ENCODE peak calls at places on chromosomes 3 and 15, in six cellular contexts. F is WERI-Rb-1, R is heart left ventricle, P is psoas muscle, U is GM10248, K is mesothelial cell of epicardium. Z is an unnamed sample.
A peak's percentile ranks its signal among the peaks of the same experiment; 100 is the strongest.

GRCh38 chr3:153210116-153210515 is 48.1 kb downstream of the RAP2B start:
- DNase-seq in F (no peak), R (no peak), P (no peak), U (no peak), K (no peak), Z (no peak)

GRCh38 chr3:42980209-42980608 is 1.1 kb downstream of the GASK1A start:
- DNase-seq in F (no peak), R (no peak), P (no peak), U (no peak), K (no peak), Z (no peak)

GRCh38 chr15:35705885-35706590 is 160.1 kb upstream of the DPH6 start:
- DNase-seq in F (no peak), R (peak; percentile 50), P (no peak), U (no peak), K (no peak), Z (no peak)

GRCh38 chr3:172939651-172940293 is 189.2 kb downstream of the ECT2 start:
- DNase-seq in F (no peak), R (no peak), P (no peak), U (no peak), K (no peak), Z (no peak)

GRCh38 chr3:140298569-140299070 is 363.6 kb downstream of the CLSTN2 start:
- DNase-seq in F (no peak), R (no peak), P (no peak), U (no peak), K (no peak), Z (no peak)

GRCh38 chr3:112794622-112795172 is 52.0 kb downstream of the CD200R1L start:
- DNase-seq in F (no peak), R (no peak), P (no peak), U (no peak), K (no peak), Z (no peak)

GRCh38 chr3:156507285-156507684 is 47.6 kb downstream of the SSR3 start:
- DNase-seq in F (no peak), R (no peak), P (no peak), U (no peak), K (no peak), Z (no peak)

GRCh38 chr15:22224241-22224671 is 143.9 kb downstream of the OR4M2 start:
- DNase-seq in F (peak; percentile 39), R (no peak), P (no peak), U (no peak), K (peak; percentile 33), Z (peak; percentile 20)

GRCh38 chr3:56612146-56612545 is 55.2 kb downstream of the CCDC66 start:
- DNase-seq in F (no peak), R (no peak), P (no peak), U (no peak), K (no peak), Z (no peak)

GRCh38 chr3:57756528-57757401 is 656 bp downstream of the SLMAP start:
- DNase-seq in F (peak; percentile 20), R (peak; percentile 57), P (peak; percentile 63), U (peak; percentile 47), K (peak; percentile 57), Z (peak; percentile 73)

GRCh38 chr15:77811270-77811669 is 178.6 kb upstream of the LINGO1 start:
- DNase-seq in F (no peak), R (no peak), P (no peak), U (no peak), K (no peak), Z (no peak)

GRCh38 chr3:162141232-162141631 is 644.6 kb downstream of the OTOL1 start:
- DNase-seq in F (no peak), R (no peak), P (no peak), U (no peak), K (no peak), Z (no peak)

GRCh38 chr3:129836381-129837056 is 57.0 kb downstream of the TMCC1 start:
- DNase-seq in F (no peak), R (no peak), P (no peak), U (no peak), K (no peak), Z (no peak)

DNA sequence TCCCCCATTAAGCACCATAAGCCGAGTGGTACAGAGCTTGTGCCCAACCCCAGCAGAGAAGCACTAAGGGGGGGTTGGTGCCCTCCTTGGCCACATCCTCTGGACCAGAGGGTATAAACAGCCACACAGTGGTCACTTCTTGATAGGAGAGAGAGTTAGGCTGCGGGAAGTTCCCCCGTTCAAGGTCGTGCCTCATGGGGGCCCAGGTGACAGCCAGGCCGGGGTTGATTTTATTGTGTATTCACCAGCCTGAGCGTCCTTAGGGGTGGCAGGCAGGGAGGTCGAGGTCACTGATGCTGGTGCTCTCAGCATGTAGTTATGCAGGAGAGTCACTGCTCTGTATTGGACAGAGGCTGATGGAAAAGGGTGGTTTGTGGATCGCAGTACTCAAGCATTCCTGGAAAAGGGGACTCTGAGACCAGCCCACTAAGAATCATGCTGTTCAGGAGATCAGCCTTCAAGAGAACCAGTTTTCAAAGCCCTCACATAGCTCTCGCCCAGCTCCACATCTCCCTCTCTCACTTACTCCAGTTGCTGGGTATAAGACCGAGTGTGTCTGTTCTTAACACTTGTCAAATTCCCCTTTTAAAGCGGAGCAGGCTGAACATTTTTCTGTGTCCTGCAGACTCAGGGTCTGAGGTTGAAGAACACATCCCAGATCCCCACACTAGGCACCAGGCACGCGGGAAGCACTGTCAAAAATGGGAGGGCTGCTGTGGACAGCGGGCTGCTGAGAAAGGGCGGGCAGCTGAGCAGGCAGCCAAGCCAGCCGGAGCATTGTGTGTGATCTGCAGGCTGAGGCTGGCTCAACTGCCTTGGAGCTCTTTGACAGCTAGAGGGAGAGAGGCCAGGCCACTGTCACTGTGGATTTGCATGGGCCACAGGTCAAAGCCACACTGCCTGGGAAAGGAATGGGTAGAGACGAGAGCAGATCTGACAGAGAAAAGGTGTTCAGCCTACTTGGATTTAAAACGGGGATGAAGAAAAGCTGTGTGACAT is 279.3 kb upstream of the LRRFIP2 start:
- DNase-seq in F (peak; percentile 69), R (peak; percentile 90), P (peak; percentile 57), U (no peak), K (no peak), Z (no peak)
- TF ChIP-seq CTCF in F (peak; percentile 66), R (peak; percentile 47), P (peak; percentile 52), U (no peak), K (no peak), Z (peak; percentile 68)

GRCh38 chr3:170021083-170021482 is 16.7 kb upstream of the GPR160 start:
- DNase-seq in F (no peak), R (no peak), P (no peak), U (no peak), K (no peak), Z (no peak)
- TF ChIP-seq CTCF in F (no peak), R (no peak), P (no peak), U (peak; percentile 23), K (no peak), Z (no peak)

GRCh38 chr15:69808756-69809155 is 289.0 kb downstream of the TLE3 start:
- DNase-seq in F (no peak), R (no peak), P (no peak), U (no peak), K (no peak), Z (no peak)
- TF ChIP-seq CTCF in F (no peak), R (no peak), P (no peak), U (no peak), K (no peak), Z (no peak)

GRCh38 chr3:12558706-12559105 is 1.8 kb downstream of the MKRN2 start:
- DNase-seq in F (no peak), R (no peak), P (no peak), U (no peak), K (no peak), Z (no peak)

GRCh38 chr3:12556723-12557471 is at the start of gene MKRN2:
- DNase-seq in F (peak; percentile 86), R (peak; percentile 90), P (peak; percentile 87), U (peak; percentile 90), K (peak; percentile 89), Z (peak; percentile 92)

GRCh38 chr3:12556243-12556722 is 604 bp upstream of the MKRN2 start:
- DNase-seq in F (no peak), R (no peak), P (no peak), U (no peak), K (no peak), Z (no peak)

GRCh38 chr3:12559520-12559919 is 2.6 kb downstream of the MKRN2 start:
- DNase-seq in F (no peak), R (no peak), P (no peak), U (no peak), K (no peak), Z (no peak)

GRCh38 chr3:12557472-12558105 is 702 bp downstream of the MKRN2 start:
- DNase-seq in F (no peak), R (no peak), P (no peak), U (no peak), K (no peak), Z (no peak)
- TF ChIP-seq CTCF in F (no peak), R (no peak), P (no peak), U (no peak), K (no peak), Z (no peak)

GRCh38 chr3:123295901-123296250 is 94.1 kb downstream of the SEC22A start:
- DNase-seq in F (no peak), R (no peak), P (no peak), U (no peak), K (no peak), Z (no peak)

GRCh38 chr3:123296261-123296660 is 94.5 kb downstream of the SEC22A start:
- DNase-seq in F (no peak), R (no peak), P (no peak), U (no peak), K (no peak), Z (no peak)

GRCh38 chr3:123296836-123297626 is 95.3 kb downstream of the SEC22A start:
- DNase-seq in F (no peak), R (no peak), P (no peak), U (no peak), K (no peak), Z (no peak)

GRCh38 chr3:123298903-123299302 is 97.2 kb downstream of the SEC22A start:
- DNase-seq in F (no peak), R (no peak), P (no peak), U (no peak), K (no peak), Z (no peak)

DNA sequence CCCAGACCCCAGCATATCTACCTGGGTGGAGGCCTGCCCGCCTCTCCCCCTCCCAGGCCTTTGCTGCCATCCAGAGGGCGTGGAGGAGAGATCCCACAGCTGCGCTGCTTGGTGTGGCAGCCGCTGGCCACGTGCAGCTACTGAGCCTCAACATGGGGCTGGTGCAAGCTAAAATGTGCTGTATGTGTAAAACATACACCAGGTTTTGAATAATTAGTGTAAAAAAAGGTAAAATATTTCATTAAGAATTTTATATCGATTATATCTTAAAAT is 95.8 kb downstream of the SEC22A start:
- DNase-seq in F (no peak), R (no peak), P (no peak), U (no peak), K (no peak), Z (no peak)
- TF ChIP-seq CTCF in F (peak; percentile 50), R (no peak), P (no peak), U (no peak), K (no peak), Z (no peak)

DNA sequence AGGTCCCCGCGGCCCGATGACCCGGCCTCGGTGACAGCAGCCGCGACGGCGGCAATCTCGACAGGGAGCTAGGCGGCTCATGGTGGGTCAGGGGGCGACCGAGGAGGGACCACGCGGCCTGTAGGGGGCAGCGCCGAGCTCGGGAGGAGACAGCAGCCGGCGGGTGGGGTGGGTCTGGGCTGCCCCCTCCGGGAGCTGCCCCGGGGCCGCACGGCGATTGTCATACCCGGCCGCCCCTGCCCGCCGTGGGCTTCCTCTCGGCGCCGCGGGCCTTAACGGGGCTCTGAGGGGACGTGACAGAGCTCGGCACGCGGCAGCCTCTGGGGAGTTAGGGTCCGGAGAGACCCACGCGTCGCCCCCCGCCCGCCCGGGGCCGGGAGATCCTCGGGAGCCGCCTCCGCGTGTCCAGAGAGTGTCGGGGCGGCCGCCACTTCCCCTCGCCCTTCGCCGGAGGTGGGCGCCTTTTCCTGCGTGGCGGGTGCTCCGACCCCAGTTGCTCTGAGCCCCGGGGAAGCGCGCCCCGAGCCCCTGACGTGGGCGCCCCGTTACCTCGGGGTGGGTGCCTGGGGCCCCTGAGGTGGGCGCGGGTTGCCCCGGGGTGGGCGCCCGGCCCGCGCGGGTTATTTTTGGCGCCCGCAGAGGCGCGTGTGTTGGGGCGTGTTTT is 539 bp upstream of the PLCL2 start:
- DNase-seq in F (peak; percentile 82), R (peak; percentile 80), P (peak; percentile 81), U (peak; percentile 90), K (peak; percentile 72), Z (peak; percentile 81)
- TF ChIP-seq CTCF in F (peak; percentile 85), R (peak; percentile 62), P (peak; percentile 64), U (peak; percentile 83), K (no peak), Z (peak; percentile 81)